ENCODE peak calls at places on chromosomes 7 and 10, in five cellular contexts. J is fibroblast of the aortic adventitia, S is stomach, U is type B pancreatic cell, Z is cardiac muscle cell. E is an unnamed sample.

GRCh38 chr7:150949971-150950491 is 28.1 kb downstream of the KCNH2 start:
- DNase-seq in J (no peak), S (no peak), U (no peak), Z (no peak), E (no peak)

GRCh38 chr10:129693382-129693781 is 226.3 kb downstream of the MGMT start:
- DNase-seq in J (no peak), S (no peak), U (no peak), Z (no peak), E (no peak)

GRCh38 chr10:78414380-78414779 is 380.7 kb downstream of the RPS24 start:
- DNase-seq in J (no peak), S (no peak), U (no peak), Z (no peak), E (no peak)

GRCh38 chr7:134470864-134471263 is 12.0 kb upstream of the AKR1B1 start:
- DNase-seq in J (peak), S (no peak), U (no peak), Z (no peak), E (peak)

GRCh38 chr7:151992375-151992774 is 33.1 kb upstream of the GALNT11 start:
- DNase-seq in J (peak), S (peak), U (no peak), Z (peak), E (no peak)

GRCh38 chr7:32507416-32507815 is 12.1 kb downstream of the AVL9 start:
- DNase-seq in J (no peak), S (no peak), U (no peak), Z (no peak), E (peak)

GRCh38 chr10:58706836-58707235 is 194.2 kb downstream of the BICC1 start:
- DNase-seq in J (peak), S (no peak), U (no peak), Z (no peak), E (no peak)

GRCh38 chr10:31353574-31353973 is 34.6 kb downstream of the ZEB1 start:
- DNase-seq in J (peak), S (no peak), U (no peak), Z (no peak), E (peak)

GRCh38 chr10:46557319-46558140 is 1.1 kb upstream of the GPRIN2 start:
- DNase-seq in J (no peak), S (peak), U (peak), Z (no peak), E (no peak)

GRCh38 chr7:151575471-151575870 is 55.8 kb upstream of the RHEB start:
- DNase-seq in J (no peak), S (no peak), U (no peak), Z (no peak), E (no peak)

GRCh38 chr7:1514993-1515392 is 10.8 kb upstream of the INTS1 start:
- DNase-seq in J (peak), S (no peak), U (no peak), Z (no peak), E (no peak)

GRCh38 chr7:55977831-55978230 is 13.4 kb downstream of the NIPSNAP2 start:
- DNase-seq in J (peak), S (peak), U (no peak), Z (no peak), E (peak)

GRCh38 chr7:133540096-133540860 is 287.4 kb downstream of the EXOC4 start:
- DNase-seq in J (no peak), S (no peak), U (no peak), Z (no peak), E (peak)

GRCh38 chr10:131126321-131127121 is 185.0 kb downstream of the TCERG1L start:
- DNase-seq in J (no peak), S (no peak), U (no peak), Z (no peak), E (no peak)

GRCh38 chr10:68992721-68993440 is 4.3 kb downstream of the KIFBP start:
- DNase-seq in J (peak), S (peak), U (no peak), Z (peak), E (peak)

DNA sequence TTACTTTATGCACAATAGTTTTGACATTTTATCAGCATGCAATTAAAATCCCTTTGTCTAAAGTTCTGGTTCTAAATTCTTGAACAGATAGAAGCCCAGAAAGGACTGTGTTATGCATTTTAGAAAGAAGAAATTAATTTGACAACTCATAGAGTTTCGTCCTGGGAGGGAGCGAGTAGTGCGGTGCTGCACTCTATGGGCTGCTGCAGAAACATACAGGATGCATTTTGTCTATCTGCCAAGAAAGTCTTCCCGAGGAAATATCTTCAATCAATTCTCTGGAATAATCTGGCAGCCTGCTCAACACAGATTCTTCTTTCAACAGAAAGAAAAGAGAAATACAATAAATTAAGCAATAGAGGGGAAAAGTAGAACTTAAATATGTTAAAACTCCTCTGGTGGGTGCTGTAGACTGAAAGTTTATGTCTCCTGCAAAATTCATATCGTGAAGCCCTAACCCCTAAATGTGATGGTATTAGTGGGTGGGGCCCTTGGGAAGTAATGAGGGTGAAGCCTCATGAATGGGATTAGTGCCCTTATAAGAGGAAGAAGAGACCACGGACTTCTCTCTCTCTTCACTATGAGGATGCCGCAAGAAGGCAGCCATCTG is 39.0 kb upstream of the IFRD1 start:
- DNase-seq in J (peak), S (no peak), U (no peak), Z (peak), E (peak)
- TF ChIP-seq CTCF in J (peak), S (no peak), U (peak), Z (peak), E (peak)

DNA sequence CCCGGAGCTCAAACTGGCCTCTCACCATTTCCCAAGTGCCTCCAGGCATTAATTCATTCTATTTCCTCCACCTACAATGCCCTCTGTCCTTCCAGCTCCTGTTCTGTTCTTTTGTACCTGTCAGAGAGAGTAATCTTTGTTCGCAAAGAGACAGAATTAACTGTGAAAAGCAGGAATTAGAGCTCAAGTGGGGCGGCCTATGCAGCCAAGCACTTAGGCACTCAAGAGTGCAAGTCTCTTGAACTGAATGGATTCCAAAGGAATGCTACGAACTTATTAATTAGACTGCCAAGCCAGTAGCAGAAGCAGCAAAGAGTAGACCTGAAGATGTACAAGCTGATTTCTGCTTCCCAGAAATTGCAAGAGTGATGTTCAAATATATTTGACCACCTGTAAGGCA is 338.3 kb upstream of the AUTS2 start:
- DNase-seq in J (no peak), S (no peak), U (no peak), Z (peak), E (no peak)
- TF ChIP-seq CTCF in J (no peak), S (no peak), U (no peak), Z (no peak), E (no peak)

DNA sequence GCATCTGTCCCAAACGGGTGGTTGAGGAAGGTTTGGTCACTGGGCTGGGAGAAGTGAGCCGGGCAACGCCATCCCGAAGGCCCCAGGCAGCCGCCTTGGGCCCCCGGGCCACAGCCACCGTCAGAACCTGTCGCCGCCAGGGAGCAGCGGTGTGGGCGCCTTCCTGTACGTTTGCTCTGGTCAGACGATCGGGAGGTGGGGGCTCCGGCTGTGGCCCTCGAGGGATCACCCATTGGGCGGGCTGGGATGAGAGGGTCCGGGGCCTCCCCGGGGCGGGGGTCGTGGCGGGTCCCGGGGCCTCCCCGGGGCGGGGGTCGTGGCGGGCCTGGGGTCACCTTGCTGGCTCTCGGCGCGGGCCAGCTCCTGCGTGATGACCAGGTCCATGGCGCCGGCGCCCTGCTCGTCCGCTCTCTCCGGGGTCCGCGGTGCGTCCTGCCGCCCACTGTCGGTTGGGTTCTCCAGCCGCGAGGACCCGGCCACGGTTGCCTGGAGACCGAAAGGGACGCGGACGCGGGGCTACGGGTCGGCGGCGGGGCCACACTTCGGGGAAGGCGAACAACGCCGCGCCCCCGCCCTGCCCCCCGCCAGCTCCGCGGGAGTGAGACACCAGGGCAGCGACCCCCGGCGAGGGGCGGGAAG is at the start of gene CFAP46:
- DNase-seq in J (peak), S (peak), U (peak), Z (peak), E (peak)
- TF ChIP-seq CTCF in J (no peak), S (no peak), U (no peak), Z (no peak), E (no peak)

GRCh38 chr10:103111031-103111917 is 81.8 kb downstream of the NT5C2 start:
- DNase-seq in J (peak), S (no peak), U (no peak), Z (peak), E (peak)
- TF ChIP-seq CTCF in J (no peak), S (no peak), U (no peak), Z (no peak), E (no peak)

GRCh38 chr7:143416565-143417149 is 8.0 kb upstream of the EPHA1 start:
- DNase-seq in J (peak), S (no peak), U (no peak), Z (peak), E (peak)
- TF ChIP-seq CTCF in J (peak), S (peak), U (peak), Z (peak), E (peak)